ENCODE peak calls at places on chromosome 20, in five cellular contexts. L is heart right ventricle, P is heart left ventricle, Z is endodermal cell, K is AG04450. H is an unnamed sample.

GRCh38 chr20:53890434-53891305 is 179.7 kb downstream of the BCAS1 start:
- DNase-seq in Z (no peak), L (no peak), K (no peak), P (no peak), H (no peak)

GRCh38 chr20:23083553-23084220 is 2.4 kb downstream of the CD93 start:
- DNase-seq in K (no peak), P (no peak), Z (no peak), L (no peak), H (no peak)

GRCh38 chr20:10555865-10556308 is 117.9 kb downstream of the JAG1 start:
- DNase-seq in P (no peak), L (no peak), Z (no peak), K (no peak), H (peak)

GRCh38 chr20:10313215-10313614 is 94.6 kb downstream of the SNAP25 start:
- DNase-seq in L (no peak), K (no peak), P (no peak), Z (no peak), H (peak)

GRCh38 chr20:46701556-46701955 is 7.9 kb upstream of the SLC2A10 start:
- DNase-seq in Z (no peak), L (no peak), P (no peak), K (no peak), H (no peak)

GRCh38 chr20:22403860-22404608 is 180.3 kb downstream of the FOXA2 start:
- DNase-seq in K (no peak), P (no peak), L (no peak), Z (no peak), H (peak)

GRCh38 chr20:21048841-21049273 is 57.3 kb downstream of the LINC00237 start:
- DNase-seq in L (no peak), Z (peak), P (no peak), K (no peak), H (peak)

GRCh38 chr20:46998497-46999190 is 104.0 kb downstream of the EYA2 start:
- DNase-seq in Z (peak), P (no peak), K (no peak), L (no peak), H (no peak)

GRCh38 chr20:47956261-47956995 is 171.1 kb upstream of the SULF2 start:
- DNase-seq in P (no peak), L (peak), K (no peak), Z (no peak), H (peak)

GRCh38 chr20:57006411-57007170 is 259.9 kb downstream of the BMP7 start:
- DNase-seq in Z (no peak), P (no peak), L (no peak), K (no peak), H (no peak)

GRCh38 chr20:48209102-48209501 is 423.8 kb upstream of the SULF2 start:
- DNase-seq in L (peak), P (peak), Z (no peak), K (no peak), H (no peak)

GRCh38 chr20:38863024-38863851 is 57.7 kb downstream of the PPP1R16B start:
- DNase-seq in Z (no peak), P (no peak), L (no peak), K (no peak), H (no peak)

GRCh38 chr20:4763776-4764525 is 42.2 kb downstream of the PRND start:
- DNase-seq in K (no peak), Z (no peak), P (no peak), L (no peak), H (no peak)

GRCh38 chr20:43914697-43915208 is at the start of gene TOX2:
- DNase-seq in P (peak), K (no peak), L (no peak), Z (peak), H (peak)

GRCh38 chr20:50186987-50187402 is 3.6 kb upstream of the CEBPB start:
- DNase-seq in K (no peak), L (no peak), Z (peak), P (no peak), H (no peak)

GRCh38 chr20:50188879-50189680 is 1.6 kb upstream of the CEBPB start:
- DNase-seq in P (no peak), K (no peak), Z (peak), L (no peak), H (no peak)

GRCh38 chr20:50188287-50188688 is 2.3 kb upstream of the CEBPB start:
- DNase-seq in Z (no peak), P (no peak), L (no peak), K (no peak), H (no peak)

GRCh38 chr20:50186151-50186885 is 4.3 kb upstream of the CEBPB start:
- DNase-seq in P (peak), Z (peak), K (peak), L (peak), H (peak)

GRCh38 chr20:50187403-50188051 is 3.1 kb upstream of the CEBPB start:
- DNase-seq in Z (peak), P (no peak), L (no peak), K (no peak), H (peak)
- H3K4me3 ChIP-seq in Z (no peak), P (no peak), L (no peak), K (no peak), H (no peak)

GRCh38 chr20:13626724-13627123 is 12.0 kb downstream of the TASP1 start:
- DNase-seq in P (no peak), L (no peak), K (no peak), Z (peak), H (no peak)
- H3K4me3 ChIP-seq in P (no peak), L (no peak), K (no peak), Z (no peak), H (no peak)

DNA sequence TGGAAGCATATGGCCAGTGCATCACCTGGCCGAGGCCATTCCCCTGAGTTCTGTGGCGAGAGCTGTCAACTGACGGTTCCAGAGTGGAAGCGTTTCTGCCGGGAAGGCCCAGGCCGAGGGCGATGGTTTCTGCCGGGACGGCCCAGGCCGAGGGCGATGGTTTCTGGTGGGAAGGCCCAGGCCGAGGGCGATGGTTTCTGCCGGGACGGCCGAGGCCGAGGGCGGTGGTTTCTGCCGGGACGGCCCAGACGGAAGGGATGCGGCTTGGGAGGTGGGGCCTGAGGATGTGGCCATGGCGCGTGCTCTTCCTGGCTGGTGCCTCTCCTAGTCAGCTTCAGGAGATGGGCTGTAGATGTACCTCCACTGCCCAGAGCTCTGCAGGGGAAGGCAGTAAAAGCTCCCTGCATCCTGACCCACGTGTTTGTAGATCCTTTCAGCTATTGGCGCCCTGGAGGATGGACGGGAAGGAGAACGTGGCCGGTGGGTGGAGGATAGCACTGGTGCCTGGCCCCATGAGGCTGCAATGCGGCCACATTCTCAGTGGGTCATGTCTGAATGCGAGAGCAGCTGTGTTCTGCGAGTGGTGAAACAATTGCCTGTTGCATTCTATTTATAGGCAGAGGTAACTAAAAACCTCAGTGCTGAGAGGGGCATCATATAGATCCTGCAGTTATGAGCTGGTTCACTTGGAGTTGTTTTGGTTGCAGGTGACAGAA is 12.8 kb downstream of the TPD52L2 start:
- DNase-seq in P (no peak), Z (no peak), L (no peak), K (no peak), H (no peak)
- H3K4me3 ChIP-seq in P (no peak), Z (no peak), L (no peak), K (no peak), H (no peak)

DNA sequence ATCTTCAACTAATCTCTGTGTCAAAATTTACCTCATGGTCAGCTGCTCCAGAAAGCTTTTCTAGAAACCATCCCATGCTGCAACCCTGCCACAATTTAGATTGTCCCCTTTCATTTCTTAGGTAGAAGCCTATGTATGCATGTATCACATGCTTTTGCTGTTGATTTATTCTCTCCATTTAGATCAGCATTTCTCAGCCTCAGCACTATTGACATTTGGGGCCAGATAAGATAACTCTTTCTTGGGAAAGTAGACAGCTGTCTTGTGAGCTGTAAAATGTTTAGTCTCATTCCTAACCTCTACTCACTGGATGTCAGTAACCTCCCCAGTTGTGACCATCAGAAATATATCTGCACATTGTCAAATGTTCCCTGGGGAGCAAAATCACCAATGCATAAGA is 99.0 kb downstream of the PLCB1 start:
- DNase-seq in P (no peak), K (no peak), L (no peak), Z (no peak), H (no peak)
- H3K4me3 ChIP-seq in P (no peak), K (no peak), L (no peak), Z (no peak), H (no peak)

GRCh38 chr20:58651823-58652605 is 931 bp downstream of the STX16 start:
- DNase-seq in K (no peak), L (peak), Z (peak), P (peak), H (peak)
- H3K4me3 ChIP-seq in K (peak), L (peak), Z (peak), P (peak), H (peak)

GRCh38 chr20:49345538-49345937 is 67.7 kb upstream of the ZNFX1 start:
- DNase-seq in P (no peak), L (no peak), K (no peak), Z (no peak), H (peak)
- H3K4me3 ChIP-seq in P (no peak), L (no peak), K (no peak), Z (no peak), H (no peak)